ENCODE peak calls at places on chromosomes 1 and 21, in seven cellular contexts. U is NT2/D1; M is GM23338; T is CD4-positive, alpha-beta memory T cell; F is PC-3; A is lower lobe of right lung; P is aorta. Y is an unnamed sample. For H3K4me1, the result is how much of the 10 kb centered on the place peaks cover.

GRCh38 chr1:161260939-161261858 is 2.7 kb downstream of the PCP4L1 start:
- DNase-seq in U (no peak), M (no peak), A (no peak), T (no peak), P (no peak), F (peak), Y (no peak)

GRCh38 chr1:111563619-111564018 is 56.0 kb upstream of the RAP1A start:
- DNase-seq in P (no peak), U (no peak), T (no peak), M (no peak), F (peak), A (no peak), Y (no peak)

GRCh38 chr1:161216945-161217712 is 2.0 kb downstream of the FCER1G start:
- DNase-seq in F (no peak), A (peak), T (no peak), P (peak), M (no peak), U (no peak), Y (peak)

GRCh38 chr1:153032677-153033308 is 1.8 kb downstream of the SPRR1B start:
- DNase-seq in T (no peak), A (no peak), F (peak), P (no peak), U (peak), M (peak), Y (no peak)

GRCh38 chr21:25313891-25314646 is 293.2 kb downstream of the MRPL39 start:
- DNase-seq in U (no peak), F (peak), T (no peak), M (no peak), A (no peak), P (no peak), Y (no peak)

GRCh38 chr1:147570907-147571306 is 29.6 kb downstream of the BCL9 start:
- DNase-seq in F (no peak), T (no peak), A (no peak), M (no peak), P (no peak), U (no peak), Y (no peak)

GRCh38 chr1:219128957-219129356 is 44.7 kb upstream of the LYPLAL1 start:
- DNase-seq in A (no peak), U (no peak), M (no peak), F (peak), P (no peak), T (no peak), Y (no peak)

GRCh38 chr1:5436808-5437207 is 555.4 kb downstream of the NPHP4 start:
- DNase-seq in A (no peak), F (no peak), M (no peak), U (no peak), P (no peak), T (no peak), Y (no peak)

GRCh38 chr21:21547368-21547953 is 549.3 kb downstream of the NCAM2 start:
- DNase-seq in F (no peak), M (no peak), P (no peak), U (no peak), A (no peak), T (no peak), Y (no peak)

GRCh38 chr1:179493323-179493722 is 82.4 kb downstream of the NPHS2 start:
- DNase-seq in U (no peak), P (no peak), T (no peak), M (no peak), F (no peak), A (no peak), Y (no peak)

GRCh38 chr1:21317035-21317689 is 26.9 kb upstream of the ECE1 start:
- DNase-seq in T (no peak), M (no peak), U (no peak), F (no peak), P (peak), A (peak), Y (peak)

GRCh38 chr1:158283965-158284364 is 5.8 kb upstream of the CD1C start:
- DNase-seq in U (no peak), M (peak), A (no peak), P (no peak), F (no peak), T (no peak), Y (no peak)

GRCh38 chr1:151309851-151310323 is 17.3 kb downstream of the PI4KB start:
- DNase-seq in U (peak), M (peak), P (no peak), T (no peak), F (no peak), A (no peak), Y (peak)

GRCh38 chr1:150156868-150157603 is 7.3 kb downstream of the PLEKHO1 start:
- DNase-seq in A (no peak), U (no peak), P (no peak), F (no peak), T (no peak), M (no peak), Y (no peak)

GRCh38 chr1:244197851-244198375 is 146.8 kb downstream of the ZBTB18 start:
- DNase-seq in F (peak), U (no peak), P (no peak), T (no peak), M (no peak), A (no peak), Y (no peak)

GRCh38 chr1:4657244-4657789 is 2.9 kb downstream of the AJAP1 start:
- DNase-seq in A (no peak), F (no peak), U (no peak), T (no peak), P (no peak), M (no peak), Y (no peak)

GRCh38 chr1:232978827-232979226 is 28.4 kb downstream of the NTPCR start:
- DNase-seq in P (no peak), U (no peak), F (no peak), A (no peak), M (no peak), T (no peak), Y (no peak)

GRCh38 chr1:29196863-29197589 is 15.3 kb upstream of the SRSF4 start:
- DNase-seq in P (no peak), M (no peak), A (no peak), U (no peak), F (peak), T (no peak), Y (peak)

GRCh38 chr1:201706109-201706508 is 122.8 kb upstream of the IPO9 start:
- DNase-seq in T (no peak), A (no peak), M (no peak), F (no peak), U (no peak), P (no peak), Y (no peak)

GRCh38 chr1:201346337-201346939 is 31.0 kb downstream of the TNNT2 start:
- DNase-seq in F (peak), T (no peak), U (peak), P (peak), M (peak), A (peak), Y (no peak)

GRCh38 chr1:150841626-150842025 is 33.6 kb upstream of the CTSK start:
- DNase-seq in P (no peak), M (no peak), T (peak), U (no peak), F (no peak), A (no peak), Y (no peak)

GRCh38 chr1:183419399-183419798 is 1.2 kb upstream of the NMNAT2 start:
- DNase-seq in A (no peak), F (no peak), M (no peak), T (no peak), U (no peak), P (no peak), Y (no peak)

GRCh38 chr1:103250441-103250861 is 142.1 kb upstream of the COL11A1 start:
- DNase-seq in T (no peak), M (peak), U (peak), A (no peak), P (no peak), F (no peak), Y (no peak)

GRCh38 chr1:80054129-80054528 is 1047.6 kb upstream of the ADGRL4 start:
- DNase-seq in F (peak), M (no peak), U (no peak), A (no peak), T (no peak), P (no peak), Y (peak)

GRCh38 chr1:233105225-233105624 is 154.8 kb downstream of the NTPCR start:
- DNase-seq in M (no peak), P (no peak), F (no peak), T (no peak), A (no peak), U (no peak), Y (no peak)

GRCh38 chr21:34942911-34943310 is 106.2 kb downstream of the RUNX1 start:
- DNase-seq in A (no peak), P (no peak), M (no peak), U (no peak), T (no peak), F (no peak), Y (no peak)

GRCh38 chr1:21313886-21314796 is 23.9 kb upstream of the ECE1 start:
- DNase-seq in P (no peak), A (no peak), F (no peak), T (no peak), M (peak), U (no peak), Y (peak)

GRCh38 chr1:20052386-20052785 is 17.6 kb upstream of the PLA2G5 start:
- DNase-seq in U (no peak), F (no peak), P (no peak), T (no peak), A (no peak), M (no peak), Y (no peak)

GRCh38 chr1:63524166-63524565 is 841 bp downstream of the EFCAB7 start:
- DNase-seq in A (no peak), P (no peak), T (no peak), M (no peak), F (no peak), U (no peak), Y (no peak)

GRCh38 chr1:222455188-222455879 is 92.6 kb downstream of the HHIPL2 start:
- DNase-seq in T (peak), P (peak), F (peak), A (peak), M (peak), U (peak), Y (peak)

GRCh38 chr1:11804666-11805453 is 904 bp downstream of the MTHFR start:
- DNase-seq in U (no peak), P (no peak), F (peak), A (peak), M (peak), T (no peak), Y (peak)

GRCh38 chr1:211035821-211036380 is 98.0 kb downstream of the KCNH1 start:
- DNase-seq in M (no peak), U (no peak), T (no peak), F (no peak), P (no peak), A (no peak), Y (no peak)

GRCh38 chr1:96313216-96313615 is 408.4 kb upstream of the PTBP2 start:
- DNase-seq in A (no peak), T (no peak), P (no peak), F (peak), U (no peak), M (no peak), Y (no peak)

GRCh38 chr1:57748696-57749095 is 324.8 kb upstream of the DAB1 start:
- DNase-seq in U (no peak), A (no peak), M (no peak), F (no peak), P (no peak), T (no peak), Y (no peak)

GRCh38 chr1:87478231-87478630 is 149.6 kb downstream of the LMO4 start:
- DNase-seq in U (peak), T (no peak), M (peak), A (no peak), F (peak), P (no peak), Y (no peak)

GRCh38 chr21:41289431-41289830 is 27.2 kb upstream of the FAM3B start:
- DNase-seq in M (peak), P (no peak), F (no peak), U (no peak), T (no peak), A (no peak), Y (no peak)

GRCh38 chr1:214425723-214426419 is 125.5 kb downstream of the PTPN14 start:
- DNase-seq in F (no peak), P (no peak), A (no peak), M (no peak), U (no peak), T (no peak), Y (no peak)

GRCh38 chr1:9291914-9292360 is 757 bp upstream of the SPSB1 start:
- DNase-seq in T (no peak), P (peak), M (peak), F (peak), A (no peak), U (no peak), Y (peak)
- H3K4me3 ChIP-seq in T (no peak), P (peak), M (peak), F (peak), A (peak), U (peak), Y (peak)

DNA sequence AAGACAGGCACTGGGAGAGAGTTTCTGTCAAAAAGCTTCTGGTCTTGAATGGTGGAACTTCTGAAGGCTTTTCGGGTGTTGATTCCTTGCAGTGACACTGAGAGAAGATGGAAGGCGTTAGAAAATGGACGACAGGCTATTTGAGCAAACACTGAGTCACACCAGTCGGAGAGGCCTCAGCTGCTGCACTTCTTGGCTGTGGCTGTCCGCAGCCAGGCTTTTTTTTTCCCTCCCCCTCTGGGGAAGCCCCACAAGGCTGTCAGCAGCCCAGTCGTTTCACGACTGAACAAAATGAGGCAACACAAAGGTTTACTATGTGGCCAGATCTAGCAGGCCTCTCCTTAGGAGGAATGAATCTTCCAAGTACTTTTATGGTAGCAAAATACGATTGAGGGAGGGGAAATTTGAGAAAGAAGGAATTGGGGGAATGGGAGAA is 25.9 kb downstream of the GPR3 start:
- DNase-seq in A (peak), M (no peak), T (no peak), F (peak), U (no peak), P (peak), Y (peak)
- H3K4me1 ChIP-seq in A (half or more), M (under half), T (half or more), F (under half), U (under half), P (under half), Y (half or more)

GRCh38 chr1:18434041-18434440 is 46.7 kb upstream of the KLHDC7A start:
- DNase-seq in T (no peak), F (no peak), M (no peak), P (no peak), U (no peak), A (no peak), Y (no peak)
- H3K4me3 ChIP-seq in T (no peak), F (no peak), M (no peak), P (no peak), U (no peak), A (no peak), Y (no peak)

GRCh38 chr1:203048555-203049051 is 22.3 kb downstream of the PPFIA4 start:
- DNase-seq in F (no peak), A (no peak), T (no peak), U (no peak), M (peak), P (no peak), Y (no peak)

GRCh38 chr1:203048086-203048485 is 21.8 kb downstream of the PPFIA4 start:
- DNase-seq in P (no peak), T (no peak), M (no peak), A (no peak), F (no peak), U (no peak), Y (no peak)

GRCh38 chr1:203049576-203050180 is 23.4 kb downstream of the PPFIA4 start:
- DNase-seq in F (no peak), A (no peak), T (no peak), U (no peak), M (no peak), P (no peak), Y (no peak)

GRCh38 chr1:203046984-203047630 is 20.8 kb downstream of the PPFIA4 start:
- DNase-seq in A (no peak), P (no peak), T (no peak), U (no peak), M (no peak), F (peak), Y (no peak)

DNA sequence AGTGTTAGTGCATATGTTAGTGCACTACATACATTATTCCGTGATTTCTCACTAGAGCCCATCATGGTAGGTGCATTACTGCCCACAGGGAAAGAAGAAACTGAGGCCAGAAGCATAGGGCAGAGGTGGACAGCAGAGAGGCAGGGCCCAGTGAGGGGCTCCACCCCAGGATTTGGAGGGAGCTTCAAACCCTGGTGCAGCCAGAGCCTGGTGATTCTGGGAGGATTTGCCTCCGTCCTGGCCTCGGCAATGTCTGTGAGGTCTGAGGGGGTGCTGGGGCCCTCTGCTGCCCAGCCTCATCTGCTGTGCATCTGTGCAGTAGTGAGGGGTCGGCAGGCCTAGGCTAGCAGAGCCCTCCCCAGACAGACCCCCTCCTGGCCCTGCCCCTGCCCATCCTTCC is 22.8 kb downstream of the PPFIA4 start:
- DNase-seq in M (no peak), U (no peak), T (no peak), P (no peak), F (no peak), A (no peak), Y (no peak)
- H3K4me1 ChIP-seq in M (under half), U (under half), T (under half), P (under half), F (under half), A (under half), Y (under half)

GRCh38 chr1:43284711-43285110 is 670 bp downstream of the C1orf210 start:
- DNase-seq in U (no peak), F (no peak), T (no peak), A (peak), M (no peak), P (peak), Y (peak)
- H3K4me3 ChIP-seq in U (no peak), F (peak), T (no peak), A (peak), M (peak), P (no peak), Y (no peak)

Y was measured in sigmoid colon.